ENCODE peak calls at places on chromosomes 7 and 10, in four cellular contexts. I is HEK293T, Q is WTC11, W is HepG2. Y is an unnamed sample.

GRCh38 chr10:75904499-75905283 is 473.3 kb downstream of the LRMDA start:
- DNase-seq in I (peak), W (no peak), Q (no peak), Y (no peak)

GRCh38 chr7:139943391-139943790 is 114.3 kb downstream of the TBXAS1 start:
- DNase-seq in W (no peak), I (no peak), Q (no peak), Y (no peak)

GRCh38 chr7:105935250-105935649 is 27.8 kb upstream of the CDHR3 start:
- DNase-seq in Q (no peak), W (no peak), I (no peak), Y (no peak)

GRCh38 chr7:110224643-110225042 is 866.3 kb upstream of the LRRN3 start:
- DNase-seq in W (no peak), I (no peak), Q (no peak), Y (no peak)

GRCh38 chr10:88499569-88500470 is 83.3 kb downstream of the RNLS start:
- DNase-seq in W (no peak), I (no peak), Q (no peak), Y (no peak)

GRCh38 chr10:71075759-71076472 is 136.5 kb upstream of the UNC5B start:
- DNase-seq in Q (peak), I (no peak), W (no peak), Y (no peak)

GRCh38 chr7:27901028-27901760 is 161.2 kb downstream of the TAX1BP1 start:
- DNase-seq in I (no peak), W (no peak), Q (no peak), Y (no peak)

GRCh38 chr10:70984986-70985719 is 96.8 kb upstream of the PCBD1 start:
- DNase-seq in Q (no peak), I (no peak), W (no peak), Y (no peak)

DNA sequence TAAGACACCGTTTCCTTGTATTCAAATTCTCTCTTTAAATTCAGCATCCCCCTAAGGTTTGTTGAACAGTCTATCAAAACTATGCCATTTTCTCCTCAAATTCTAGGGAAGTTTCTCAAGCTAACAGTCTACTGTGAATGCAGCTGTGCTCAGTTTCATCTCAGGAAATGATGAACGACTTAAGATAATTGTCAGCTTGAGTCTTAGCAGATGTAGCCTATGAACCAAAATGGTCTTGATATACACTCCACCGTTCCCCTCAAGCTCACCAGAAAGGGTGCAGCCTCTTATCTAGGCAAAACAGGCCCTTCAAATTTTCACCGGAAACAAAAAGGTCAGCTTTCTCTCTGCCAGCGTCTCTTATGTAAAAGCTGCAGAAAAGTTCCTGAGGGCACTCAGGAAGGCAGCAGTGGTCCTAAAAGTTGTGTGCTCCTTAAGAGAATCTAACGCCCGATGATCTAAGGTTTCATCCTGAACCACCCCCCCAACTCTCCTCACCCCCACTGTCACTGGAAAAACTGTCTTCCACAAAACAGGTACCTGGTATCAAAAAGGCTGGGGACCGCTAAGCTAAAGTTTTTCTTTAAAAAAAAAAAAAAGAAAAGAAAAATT is 2.1 kb downstream of the DNAJC9 start:
- DNase-seq in Q (no peak), W (no peak), I (no peak), Y (peak)
- TF ChIP-seq ELF4 in Q (no peak), W (no peak), I (no peak), Y (no peak)

GRCh38 chr7:45985902-45986301 is 64.8 kb upstream of the IGFBP3 start:
- DNase-seq in W (no peak), Q (no peak), I (no peak), Y (no peak)
- TF ChIP-seq ELF4 in W (no peak), Q (no peak), I (no peak), Y (no peak)

DNA sequence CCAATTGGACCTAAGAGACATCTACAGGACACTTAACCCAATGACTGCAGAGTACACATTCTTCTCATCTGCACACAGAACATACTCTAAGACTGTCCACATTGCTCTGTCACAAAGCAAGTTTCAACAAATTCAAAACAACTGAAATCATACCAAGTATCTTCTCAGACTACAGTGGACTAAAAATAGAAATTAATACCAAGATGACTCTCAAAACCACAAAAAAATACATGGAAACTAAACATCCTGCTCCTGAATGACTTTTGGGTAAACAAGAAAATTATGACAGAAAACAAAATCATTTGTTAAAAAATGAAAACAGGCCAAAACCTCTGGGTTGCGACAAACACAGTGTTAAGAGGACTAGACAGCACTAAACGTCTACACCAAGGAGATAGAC is 24.5 kb downstream of the SNX13 start:
- DNase-seq in Q (no peak), W (no peak), I (no peak), Y (no peak)
- TF ChIP-seq ELF4 in Q (no peak), W (no peak), I (no peak), Y (no peak)

GRCh38 chr7:17022915-17023314 is 141.1 kb upstream of the AGR3 start:
- DNase-seq in Q (no peak), W (no peak), I (no peak), Y (no peak)
- TF ChIP-seq ELF4 in Q (no peak), W (no peak), I (no peak), Y (no peak)

DNA sequence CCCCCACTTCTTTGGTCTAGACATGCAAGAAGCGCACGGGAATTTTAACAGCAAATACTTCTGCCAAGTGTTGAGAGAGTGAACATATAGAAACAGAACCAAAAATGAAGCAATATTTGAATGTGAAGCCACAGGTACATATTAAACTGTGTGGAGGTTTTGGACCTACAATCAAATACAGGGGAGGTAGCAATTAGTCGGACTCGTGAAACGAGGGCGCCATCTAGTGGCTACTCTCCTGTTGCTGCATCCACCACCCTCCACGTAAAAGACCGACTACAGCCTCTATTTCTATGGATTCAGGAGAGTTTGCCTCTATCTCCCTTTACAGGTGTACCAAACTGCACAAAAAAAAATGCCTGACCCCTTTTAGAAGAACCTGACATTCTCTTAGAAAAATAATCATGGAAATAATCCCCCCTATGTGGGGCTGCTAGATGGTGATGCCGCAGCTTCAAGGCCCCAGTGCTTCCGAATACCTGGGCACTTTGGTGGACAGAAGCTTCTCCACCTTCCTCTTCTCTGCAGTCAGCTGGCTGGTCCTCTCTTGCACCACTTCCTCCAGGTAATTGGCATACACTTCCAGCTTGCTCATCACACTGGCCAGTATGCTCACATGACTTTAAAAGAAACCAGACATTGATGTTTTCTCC is 31.7 kb downstream of the TECTB start:
- DNase-seq in W (peak), Q (peak), I (peak), Y (peak)
- TF ChIP-seq ELF4 in W (no peak), Q (no peak), I (no peak), Y (no peak)

Y was measured in K562.